ENCODE peak calls at places on chromosomes 13 and 19, in seven cellular contexts. R, A, L, U, G, Q and X are unnamed samples.

GRCh38 chr13:40102854-40103253 is 447.4 kb downstream of the COG6 start:
- DNase-seq in G (no peak), L (peak), A (peak), R (no peak), Q (no peak), U (no peak), X (peak)

GRCh38 chr13:45364876-45365557 is 24.0 kb upstream of the TPT1 start:
- DNase-seq in A (no peak), L (no peak), Q (no peak), G (no peak), U (no peak), R (no peak), X (no peak)

GRCh38 chr13:95704510-95704909 is 27.6 kb downstream of the DNAJC3 start:
- DNase-seq in A (no peak), G (no peak), U (no peak), R (no peak), L (peak), Q (no peak), X (no peak)

GRCh38 chr13:108705031-108705430 is 75.6 kb downstream of the MYO16 start:
- DNase-seq in U (no peak), Q (no peak), L (no peak), R (no peak), A (no peak), G (no peak), X (no peak)

GRCh38 chr13:75587679-75588078 is 38.1 kb downstream of the UCHL3 start:
- DNase-seq in A (no peak), L (no peak), Q (no peak), U (no peak), R (no peak), G (no peak), X (no peak)

GRCh38 chr13:102405499-102406079 is 3.7 kb upstream of the FGF14 start:
- DNase-seq in R (no peak), U (no peak), A (no peak), Q (peak), L (no peak), G (no peak), X (no peak)

GRCh38 chr19:50626796-50627195 is 12.9 kb downstream of the SYT3 start:
- DNase-seq in Q (no peak), A (no peak), L (no peak), U (no peak), G (no peak), R (no peak), X (no peak)

GRCh38 chr13:111927181-111927540 is 139.8 kb upstream of the SOX1 start:
- DNase-seq in L (no peak), U (no peak), A (no peak), G (no peak), R (no peak), Q (no peak), X (no peak)

GRCh38 chr13:114097504-114097892 is 34.9 kb downstream of the RASA3 start:
- DNase-seq in L (no peak), G (no peak), Q (no peak), A (no peak), R (no peak), U (no peak), X (no peak)

GRCh38 chr13:44694842-44695241 is 118.7 kb upstream of the TSC22D1 start:
- DNase-seq in G (no peak), L (no peak), Q (no peak), A (no peak), U (no peak), R (no peak), X (no peak)

GRCh38 chr13:33108620-33109019 is 92.4 kb downstream of the KL start:
- DNase-seq in L (peak), U (no peak), G (no peak), Q (no peak), A (no peak), R (no peak), X (no peak)

GRCh38 chr13:74056829-74057564 is 77.2 kb downstream of the KLF12 start:
- DNase-seq in G (no peak), R (no peak), U (peak), A (no peak), Q (no peak), L (no peak), X (no peak)

GRCh38 chr19:2550431-2551171 is 74.7 kb downstream of the GADD45B start:
- DNase-seq in L (no peak), U (peak), A (no peak), G (no peak), Q (no peak), R (no peak), X (peak)

GRCh38 chr19:30842926-30843325 is 470.7 kb downstream of the ZNF536 start:
- DNase-seq in G (no peak), Q (no peak), A (no peak), U (no peak), L (no peak), R (no peak), X (no peak)

GRCh38 chr13:57627663-57628062 is 3.9 kb upstream of the PCDH17 start:
- DNase-seq in Q (no peak), U (no peak), L (peak), G (no peak), R (no peak), A (no peak), X (no peak)

GRCh38 chr13:95553614-95554385 is 1.3 kb downstream of the CLDN10 start:
- DNase-seq in Q (no peak), A (no peak), U (no peak), R (no peak), L (no peak), G (no peak), X (peak)

GRCh38 chr19:10987621-10988297 is 26.9 kb downstream of the SMARCA4 start:
- DNase-seq in Q (no peak), A (no peak), L (no peak), U (no peak), R (no peak), G (no peak), X (no peak)

GRCh38 chr19:16301999-16302694 is 22.5 kb upstream of the KLF2 start:
- DNase-seq in R (no peak), Q (no peak), A (no peak), G (no peak), U (no peak), L (peak), X (no peak)

GRCh38 chr13:46569471-46569870 is 16.5 kb downstream of the LRCH1 start:
- DNase-seq in U (no peak), A (no peak), L (no peak), G (no peak), Q (no peak), R (no peak), X (no peak)

GRCh38 chr19:49585023-49585422 is 3.9 kb downstream of the PRRG2 start:
- DNase-seq in L (no peak), Q (peak), G (no peak), R (no peak), A (no peak), U (no peak), X (no peak)

GRCh38 chr13:65468628-65469027 is 1761.5 kb downstream of the PCDH9 start:
- DNase-seq in Q (no peak), A (no peak), L (no peak), G (no peak), U (no peak), R (no peak), X (no peak)

GRCh38 chr13:46150134-46150693 is 31.8 kb downstream of the LCP1 start:
- DNase-seq in U (no peak), Q (no peak), G (no peak), A (no peak), L (no peak), R (no peak), X (no peak)

GRCh38 chr19:1449467-1450442 is at the start of gene APC2:
- DNase-seq in Q (no peak), A (no peak), L (no peak), G (peak), U (no peak), R (no peak), X (peak)

GRCh38 chr19:11578342-11579142 is 1.1 kb upstream of the ACP5 start:
- DNase-seq in Q (no peak), U (peak), L (no peak), G (no peak), R (no peak), A (no peak), X (peak)